ENCODE peak calls at places on chromosome 4, in five cellular contexts. X is CD4-positive, CD25-positive, alpha-beta regulatory T cell; C is mesenchymal stem cell; M is tibial artery; Z is psoas muscle. Y is an unnamed sample. For H3K4me1, the result is how much of the 10 kb centered on the place peaks cover.

GRCh38 chr4:4919926-4920325 is 60.5 kb downstream of the MSX1 start:
- DNase-seq in X (no peak), M (peak), C (no peak), Z (peak), Y (no peak)

GRCh38 chr4:99540287-99540939 is 23.4 kb downstream of the TRMT10A start:
- DNase-seq in Z (no peak), X (no peak), C (no peak), M (no peak), Y (no peak)

GRCh38 chr4:7157140-7157488 is 35.2 kb upstream of the SORCS2 start:
- DNase-seq in C (no peak), X (no peak), Z (no peak), M (no peak), Y (no peak)

GRCh38 chr4:88618782-88619485 is 26.7 kb downstream of the HERC3 start:
- DNase-seq in M (no peak), C (no peak), Z (no peak), X (no peak), Y (no peak)

GRCh38 chr4:119580293-119580692 is 48.3 kb downstream of the PDE5A start:
- DNase-seq in Z (no peak), M (no peak), X (no peak), C (peak), Y (no peak)

GRCh38 chr4:34138385-34138784 is 2105.9 kb downstream of the ARAP2 start:
- DNase-seq in Z (no peak), M (no peak), X (no peak), C (no peak), Y (no peak)

GRCh38 chr4:64857815-64858214 is 448.6 kb upstream of the TECRL start:
- DNase-seq in X (no peak), M (no peak), C (no peak), Z (no peak), Y (no peak)

GRCh38 chr4:54384152-54384551 is 155.1 kb downstream of the PDGFRA start:
- DNase-seq in X (no peak), M (no peak), Z (no peak), C (no peak), Y (no peak)

GRCh38 chr4:30719363-30720020 is 677 bp upstream of the PCDH7 start:
- DNase-seq in X (no peak), M (peak), C (peak), Z (peak), Y (peak)

GRCh38 chr4:93416337-93417102 is 412.0 kb upstream of the ATOH1 start:
- DNase-seq in C (no peak), X (no peak), M (no peak), Z (no peak), Y (no peak)

GRCh38 chr4:7478665-7479064 is 43.9 kb upstream of the PSAPL1 start:
- DNase-seq in Z (no peak), C (no peak), M (no peak), X (no peak), Y (no peak)

GRCh38 chr4:98706200-98706813 is 47.9 kb upstream of the TSPAN5 start:
- DNase-seq in C (no peak), X (peak), M (no peak), Z (no peak), Y (no peak)

GRCh38 chr4:3040447-3041191 is 33.7 kb downstream of the HTT-AS start:
- DNase-seq in M (no peak), X (no peak), C (no peak), Z (no peak), Y (no peak)

GRCh38 chr4:105831189-105831588 is 64.1 kb upstream of the NPNT start:
- DNase-seq in Z (no peak), C (no peak), X (no peak), M (no peak), Y (no peak)

GRCh38 chr4:86934772-86935498 is at the start of gene AFF1:
- DNase-seq in Z (peak), X (peak), C (peak), M (peak), Y (peak)

GRCh38 chr4:48005781-48006180 is 10.7 kb downstream of the CNGA1 start:
- DNase-seq in M (no peak), C (no peak), X (no peak), Z (no peak), Y (no peak)

GRCh38 chr4:188408244-188409067 is 269.2 kb downstream of the TRIML1 start:
- DNase-seq in Z (no peak), M (no peak), C (no peak), X (no peak), Y (no peak)

GRCh38 chr4:3677671-3678070 is 88.5 kb upstream of the ADRA2C start:
- DNase-seq in M (no peak), X (no peak), Z (no peak), C (no peak), Y (no peak)

GRCh38 chr4:89245459-89245858 is 62.1 kb downstream of the GPRIN3 start:
- DNase-seq in C (peak), Z (no peak), M (no peak), X (no peak), Y (no peak)

GRCh38 chr4:169102011-169102410 is 92.0 kb upstream of the CBR4 start:
- DNase-seq in X (no peak), C (no peak), Z (no peak), M (no peak), Y (no peak)

GRCh38 chr4:127747883-127748282 is 17.7 kb downstream of the SLC25A31 start:
- DNase-seq in M (no peak), C (no peak), Z (no peak), X (no peak), Y (no peak)

GRCh38 chr4:106507440-106507839 is 138.9 kb upstream of the GIMD1 start:
- DNase-seq in Z (no peak), M (no peak), X (no peak), C (no peak), Y (no peak)

GRCh38 chr4:57102050-57102564 is 8.1 kb downstream of the IGFBP7 start:
- DNase-seq in X (no peak), Z (peak), C (peak), M (peak), Y (peak)

GRCh38 chr4:138242076-138242829 is at the start of gene SLC7A11:
- DNase-seq in Z (no peak), X (peak), M (peak), C (peak), Y (peak)

GRCh38 chr4:134747108-134747805 is 545.7 kb upstream of the PABPC4L start:
- DNase-seq in X (no peak), C (peak), M (no peak), Z (no peak), Y (no peak)

GRCh38 chr4:147340111-147340510 is 140.8 kb upstream of the EDNRA start:
- DNase-seq in Z (no peak), C (peak), M (no peak), X (no peak), Y (no peak)

GRCh38 chr4:138981930-138982390 is 33.6 kb upstream of the NOCT start:
- DNase-seq in X (no peak), C (peak), M (peak), Z (no peak), Y (no peak)

GRCh38 chr4:125849869-125850268 is 535.1 kb downstream of the FAT4 start:
- DNase-seq in Z (no peak), M (no peak), C (peak), X (no peak), Y (no peak)

GRCh38 chr4:137226221-137226620 is 306.1 kb downstream of the PCDH18 start:
- DNase-seq in C (peak), M (no peak), Z (no peak), X (no peak), Y (no peak)

GRCh38 chr4:73723945-73724344 is 16.4 kb upstream of the CXCL8 start:
- DNase-seq in Z (no peak), X (no peak), C (no peak), M (no peak), Y (no peak)

GRCh38 chr4:132001542-132001941 is 1147.6 kb upstream of the PCDH10 start:
- DNase-seq in C (peak), X (no peak), Z (no peak), M (no peak), Y (no peak)

GRCh38 chr4:101208171-101208570 is 139.2 kb downstream of the PPP3CA start:
- DNase-seq in M (no peak), X (no peak), Z (no peak), C (no peak), Y (no peak)

GRCh38 chr4:101201421-101201820 is 145.9 kb downstream of the PPP3CA start:
- DNase-seq in Z (no peak), C (peak), X (no peak), M (no peak), Y (no peak)

GRCh38 chr4:101210331-101210730 is 137.0 kb downstream of the PPP3CA start:
- DNase-seq in M (no peak), X (no peak), C (no peak), Z (no peak), Y (no peak)

GRCh38 chr4:101211146-101211553 is 136.2 kb downstream of the PPP3CA start:
- DNase-seq in Z (no peak), M (no peak), X (no peak), C (peak), Y (no peak)

GRCh38 chr4:101205878-101206277 is 141.4 kb downstream of the PPP3CA start:
- DNase-seq in M (no peak), C (peak), X (peak), Z (no peak), Y (no peak)
- H3K4me1 ChIP-seq in M (under half), C (under half), X (under half), Z (under half), Y (under half)

DNA sequence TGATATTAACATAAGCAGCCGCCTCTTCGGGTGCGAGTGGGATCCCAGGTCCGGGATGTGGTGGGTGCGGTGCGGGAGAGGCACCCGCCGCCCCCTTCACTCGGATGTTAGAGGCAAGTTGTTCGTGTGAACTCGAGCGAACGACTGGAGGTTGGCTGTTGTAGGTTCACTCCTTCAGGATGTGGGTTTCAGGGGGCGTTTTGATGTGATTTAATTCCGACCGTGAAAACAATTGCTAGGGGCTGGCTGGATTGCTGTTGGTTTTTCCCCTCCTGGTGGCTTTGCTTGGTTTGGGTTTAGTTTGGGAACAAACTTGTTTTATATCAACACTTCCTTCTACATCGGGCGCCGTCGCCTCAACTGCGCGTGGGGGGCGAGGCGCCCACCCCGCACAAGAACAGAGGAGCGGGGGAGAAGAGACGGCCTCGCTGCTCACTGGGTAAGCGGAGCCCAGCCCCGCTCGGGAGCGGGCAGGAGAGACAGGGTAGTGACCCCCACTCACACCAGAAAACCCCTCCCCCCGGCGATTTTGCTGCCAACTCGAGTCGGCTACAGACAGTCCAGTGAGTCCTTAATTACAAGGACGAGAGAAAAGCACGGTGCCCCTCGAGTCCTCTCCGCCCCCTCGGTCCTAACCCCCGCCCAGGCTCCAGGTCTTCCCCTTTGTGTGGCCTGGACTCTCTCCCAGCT is 3.0 kb upstream of the LEF1 start:
- DNase-seq in M (no peak), X (peak), Z (no peak), C (peak), Y (no peak)
- H3K4me3 ChIP-seq in M (no peak), X (peak), Z (no peak), C (no peak), Y (no peak)

GRCh38 chr4:153728660-153729059 is 31.2 kb downstream of the RNF175 start:
- DNase-seq in X (no peak), C (no peak), Z (no peak), M (no peak), Y (no peak)
- H3K4me1 ChIP-seq in X (under half), C (under half), Z (under half), M (under half), Y (under half)

GRCh38 chr4:121182296-121182695 is 18.2 kb upstream of the TNIP3 start:
- DNase-seq in Z (no peak), X (peak), C (peak), M (no peak), Y (no peak)
- H3K4me3 ChIP-seq in Z (no peak), X (peak), C (no peak), M (no peak), Y (no peak)

GRCh38 chr4:143389543-143390195 is 53.0 kb downstream of the GAB1 start:
- DNase-seq in X (no peak), Z (no peak), C (peak), M (no peak), Y (no peak)
- H3K4me1 ChIP-seq in X (under half), Z (half or more), C (under half), M (under half), Y (under half)

GRCh38 chr4:109913842-109914241 is 1.2 kb downstream of the EGF start:
- DNase-seq in X (no peak), Z (no peak), C (no peak), M (no peak), Y (no peak)
- H3K4me3 ChIP-seq in X (no peak), Z (peak), C (no peak), M (no peak), Y (no peak)

Y was measured in RWPE2.